ENCODE peak calls at places on chromosomes 13 and 19, in eight cellular contexts. One of them, this sample, is unnamed.

GRCh38 chr13:111337206-111337605 is 16.8 kb downstream of the TEX29 start:
- DNase-seq in H1: no peak
- DNase-seq in heart left ventricle: no peak
- DNase-seq in MM.1S: no peak
- DNase-seq in HS-27A: peak
- DNase-seq in C1 segment of cervical spinal cord: no peak
- DNase-seq in GM04504: peak
- DNase-seq in GM23248: peak
- DNase-seq in this sample: no peak

GRCh38 chr13:41099986-41100385 is 32.6 kb downstream of the KBTBD6 start:
- DNase-seq in C1 segment of cervical spinal cord: no peak
- DNase-seq in heart left ventricle: no peak
- DNase-seq in H1: no peak
- DNase-seq in GM23248: no peak
- DNase-seq in MM.1S: no peak
- DNase-seq in HS-27A: no peak
- DNase-seq in GM04504: no peak
- DNase-seq in this sample: no peak

GRCh38 chr19:51166846-51167490 is 24.9 kb downstream of the SIGLEC7 start:
- DNase-seq in heart left ventricle: peak
- DNase-seq in MM.1S: no peak
- DNase-seq in GM04504: no peak
- DNase-seq in H1: no peak
- DNase-seq in GM23248: no peak
- DNase-seq in HS-27A: no peak
- DNase-seq in C1 segment of cervical spinal cord: no peak
- DNase-seq in this sample: no peak

GRCh38 chr19:3507371-3508120 is 1.4 kb downstream of the FZR1 start:
- DNase-seq in GM23248: peak
- DNase-seq in C1 segment of cervical spinal cord: no peak
- DNase-seq in GM04504: no peak
- DNase-seq in H1: peak
- DNase-seq in HS-27A: no peak
- DNase-seq in MM.1S: no peak
- DNase-seq in heart left ventricle: no peak
- DNase-seq in this sample: peak

GRCh38 chr13:41017744-41018582 is 1.2 kb downstream of the ELF1 start:
- DNase-seq in heart left ventricle: no peak
- DNase-seq in GM23248: no peak
- DNase-seq in MM.1S: no peak
- DNase-seq in GM04504: no peak
- DNase-seq in HS-27A: no peak
- DNase-seq in C1 segment of cervical spinal cord: no peak
- DNase-seq in H1: no peak
- DNase-seq in this sample: no peak

GRCh38 chr19:49997709-49998108 is 27.5 kb downstream of the VRK3 start:
- DNase-seq in GM23248: peak
- DNase-seq in GM04504: no peak
- DNase-seq in HS-27A: no peak
- DNase-seq in H1: peak
- DNase-seq in heart left ventricle: no peak
- DNase-seq in C1 segment of cervical spinal cord: no peak
- DNase-seq in MM.1S: peak
- DNase-seq in this sample: peak

GRCh38 chr13:98476106-98476505 is 100.8 kb downstream of the STK24 start:
- DNase-seq in GM04504: no peak
- DNase-seq in GM23248: no peak
- DNase-seq in C1 segment of cervical spinal cord: no peak
- DNase-seq in MM.1S: no peak
- DNase-seq in HS-27A: no peak
- DNase-seq in heart left ventricle: no peak
- DNase-seq in H1: no peak
- DNase-seq in this sample: no peak

GRCh38 chr13:59970847-59971246 is 192.9 kb downstream of the DIAPH3 start:
- DNase-seq in MM.1S: no peak
- DNase-seq in C1 segment of cervical spinal cord: no peak
- DNase-seq in GM23248: no peak
- DNase-seq in HS-27A: no peak
- DNase-seq in GM04504: no peak
- DNase-seq in H1: no peak
- DNase-seq in heart left ventricle: no peak
- DNase-seq in this sample: no peak

GRCh38 chr13:91302070-91302469 is 45.4 kb upstream of the MIR17HG start:
- DNase-seq in HS-27A: no peak
- DNase-seq in H1: no peak
- DNase-seq in MM.1S: no peak
- DNase-seq in C1 segment of cervical spinal cord: no peak
- DNase-seq in heart left ventricle: no peak
- DNase-seq in GM04504: no peak
- DNase-seq in GM23248: no peak
- DNase-seq in this sample: no peak

GRCh38 chr13:111610879-111611278 is 290.4 kb downstream of the TEX29 start:
- DNase-seq in GM04504: no peak
- DNase-seq in MM.1S: no peak
- DNase-seq in C1 segment of cervical spinal cord: no peak
- DNase-seq in HS-27A: no peak
- DNase-seq in H1: no peak
- DNase-seq in GM23248: no peak
- DNase-seq in heart left ventricle: no peak
- DNase-seq in this sample: no peak

GRCh38 chr13:46992383-46992952 is 95.6 kb upstream of the HTR2A start:
- DNase-seq in C1 segment of cervical spinal cord: no peak
- DNase-seq in GM23248: peak
- DNase-seq in MM.1S: no peak
- DNase-seq in GM04504: no peak
- DNase-seq in HS-27A: no peak
- DNase-seq in H1: no peak
- DNase-seq in heart left ventricle: no peak
- DNase-seq in this sample: no peak

GRCh38 chr19:50417138-50417849 is 1.4 kb upstream of the SPIB start:
- DNase-seq in heart left ventricle: no peak
- DNase-seq in H1: no peak
- DNase-seq in GM04504: no peak
- DNase-seq in GM23248: no peak
- DNase-seq in HS-27A: no peak
- DNase-seq in C1 segment of cervical spinal cord: no peak
- DNase-seq in MM.1S: no peak
- DNase-seq in this sample: no peak

GRCh38 chr19:20247016-20247683 is 80.1 kb downstream of the ZNF486 start:
- DNase-seq in heart left ventricle: no peak
- DNase-seq in GM23248: peak
- DNase-seq in H1: peak
- DNase-seq in HS-27A: no peak
- DNase-seq in GM04504: peak
- DNase-seq in C1 segment of cervical spinal cord: no peak
- DNase-seq in MM.1S: no peak
- DNase-seq in this sample: no peak

GRCh38 chr19:15866646-15867045 is 31.2 kb downstream of the CYP4F2 start:
- DNase-seq in MM.1S: no peak
- DNase-seq in H1: no peak
- DNase-seq in HS-27A: no peak
- DNase-seq in GM23248: no peak
- DNase-seq in GM04504: no peak
- DNase-seq in heart left ventricle: no peak
- DNase-seq in C1 segment of cervical spinal cord: no peak
- DNase-seq in this sample: no peak

GRCh38 chr19:54851353-54851752 is 1.1 kb downstream of the KIR3DL2 start:
- DNase-seq in HS-27A: no peak
- DNase-seq in MM.1S: no peak
- DNase-seq in C1 segment of cervical spinal cord: no peak
- DNase-seq in heart left ventricle: no peak
- DNase-seq in GM23248: no peak
- DNase-seq in H1: no peak
- DNase-seq in GM04504: no peak
- DNase-seq in this sample: no peak

GRCh38 chr19:18173054-18173571 is 500 bp upstream of the IFI30 start:
- DNase-seq in MM.1S: no peak
- DNase-seq in heart left ventricle: peak
- DNase-seq in H1: no peak
- DNase-seq in HS-27A: no peak
- DNase-seq in GM04504: no peak
- DNase-seq in C1 segment of cervical spinal cord: no peak
- DNase-seq in GM23248: peak
- DNase-seq in this sample: no peak

GRCh38 chr13:40672310-40673060 is 6.0 kb upstream of the FOXO1 start:
- DNase-seq in MM.1S: no peak
- DNase-seq in H1: no peak
- DNase-seq in C1 segment of cervical spinal cord: no peak
- DNase-seq in GM23248: peak
- DNase-seq in HS-27A: peak
- DNase-seq in heart left ventricle: no peak
- DNase-seq in GM04504: peak
- DNase-seq in this sample: no peak

GRCh38 chr19:57056972-57057371 is 62.8 kb upstream of the USP29 start:
- DNase-seq in heart left ventricle: peak
- DNase-seq in HS-27A: peak
- DNase-seq in H1: no peak
- DNase-seq in C1 segment of cervical spinal cord: no peak
- DNase-seq in GM04504: no peak
- DNase-seq in MM.1S: no peak
- DNase-seq in GM23248: peak
- DNase-seq in this sample: no peak

GRCh38 chr19:42081584-42082258 is 5.8 kb downstream of the ZNF574 start:
- DNase-seq in heart left ventricle: no peak
- DNase-seq in HS-27A: no peak
- DNase-seq in H1: no peak
- DNase-seq in C1 segment of cervical spinal cord: no peak
- DNase-seq in GM23248: peak
- DNase-seq in MM.1S: peak
- DNase-seq in GM04504: peak
- DNase-seq in this sample: no peak

GRCh38 chr19:46371371-46371901 is 24.5 kb downstream of the PPP5C start:
- DNase-seq in MM.1S: no peak
- DNase-seq in C1 segment of cervical spinal cord: no peak
- DNase-seq in GM04504: no peak
- DNase-seq in heart left ventricle: no peak
- DNase-seq in H1: no peak
- DNase-seq in GM23248: no peak
- DNase-seq in HS-27A: no peak
- DNase-seq in this sample: no peak

GRCh38 chr19:50718255-50719118 is 1.1 kb downstream of the SHANK1 start:
- DNase-seq in heart left ventricle: no peak
- DNase-seq in C1 segment of cervical spinal cord: no peak
- DNase-seq in H1: peak
- DNase-seq in GM23248: peak
- DNase-seq in HS-27A: no peak
- DNase-seq in MM.1S: no peak
- DNase-seq in GM04504: no peak
- DNase-seq in this sample: no peak

GRCh38 chr13:58992478-58993042 is 1171.2 kb downstream of the DIAPH3 start:
- DNase-seq in C1 segment of cervical spinal cord: no peak
- DNase-seq in H1: no peak
- DNase-seq in HS-27A: no peak
- DNase-seq in MM.1S: peak
- DNase-seq in GM23248: no peak
- DNase-seq in GM04504: no peak
- DNase-seq in heart left ventricle: no peak
- DNase-seq in this sample: no peak

GRCh38 chr19:30249911-30250310 is 122.3 kb upstream of the ZNF536 start:
- DNase-seq in C1 segment of cervical spinal cord: no peak
- DNase-seq in MM.1S: no peak
- DNase-seq in GM23248: peak
- DNase-seq in heart left ventricle: no peak
- DNase-seq in HS-27A: no peak
- DNase-seq in GM04504: no peak
- DNase-seq in H1: no peak
- DNase-seq in this sample: no peak

GRCh38 chr13:43339843-43340550 is 316.6 kb downstream of the DNAJC15 start:
- DNase-seq in GM04504: no peak
- DNase-seq in HS-27A: no peak
- DNase-seq in GM23248: peak
- DNase-seq in H1: no peak
- DNase-seq in MM.1S: no peak
- DNase-seq in C1 segment of cervical spinal cord: no peak
- DNase-seq in heart left ventricle: no peak
- DNase-seq in this sample: no peak

GRCh38 chr19:3392480-3392879 is 26.1 kb downstream of the NFIC start:
- DNase-seq in H1: no peak
- DNase-seq in HS-27A: no peak
- DNase-seq in GM04504: no peak
- DNase-seq in GM23248: no peak
- DNase-seq in C1 segment of cervical spinal cord: no peak
- DNase-seq in MM.1S: no peak
- DNase-seq in heart left ventricle: no peak
- DNase-seq in this sample: no peak

GRCh38 chr19:39671739-39672363 is 16.1 kb downstream of the LGALS16 start:
- DNase-seq in GM04504: peak
- DNase-seq in C1 segment of cervical spinal cord: no peak
- DNase-seq in heart left ventricle: no peak
- DNase-seq in GM23248: peak
- DNase-seq in MM.1S: peak
- DNase-seq in H1: peak
- DNase-seq in HS-27A: peak
- DNase-seq in this sample: no peak

GRCh38 chr19:55166530-55167268 is at the start of gene DNAAF3:
- DNase-seq in heart left ventricle: peak
- DNase-seq in H1: peak
- DNase-seq in GM04504: peak
- DNase-seq in GM23248: peak
- DNase-seq in C1 segment of cervical spinal cord: peak
- DNase-seq in HS-27A: peak
- DNase-seq in MM.1S: peak
- DNase-seq in this sample: peak

GRCh38 chr19:47509973-47510372 is 4.9 kb downstream of the NAPA start:
- DNase-seq in GM23248: peak
- DNase-seq in heart left ventricle: no peak
- DNase-seq in GM04504: no peak
- DNase-seq in H1: no peak
- DNase-seq in MM.1S: no peak
- DNase-seq in C1 segment of cervical spinal cord: no peak
- DNase-seq in HS-27A: no peak
- DNase-seq in this sample: no peak

GRCh38 chr13:36848228-36848982 is 29.4 kb downstream of the RFXAP start:
- DNase-seq in MM.1S: no peak
- DNase-seq in C1 segment of cervical spinal cord: no peak
- DNase-seq in heart left ventricle: no peak
- DNase-seq in GM04504: no peak
- DNase-seq in HS-27A: no peak
- DNase-seq in GM23248: peak
- DNase-seq in H1: peak
- DNase-seq in this sample: no peak

GRCh38 chr19:17680235-17680722 is 7.9 kb downstream of the UNC13A start:
- DNase-seq in GM23248: peak
- DNase-seq in C1 segment of cervical spinal cord: no peak
- DNase-seq in GM04504: peak
- DNase-seq in H1: no peak
- DNase-seq in heart left ventricle: peak
- DNase-seq in MM.1S: no peak
- DNase-seq in HS-27A: peak
- DNase-seq in this sample: no peak

GRCh38 chr13:113329656-113330312 is 32.7 kb downstream of the LAMP1 start:
- DNase-seq in heart left ventricle: no peak
- DNase-seq in HS-27A: no peak
- DNase-seq in GM04504: no peak
- DNase-seq in GM23248: no peak
- DNase-seq in H1: no peak
- DNase-seq in MM.1S: no peak
- DNase-seq in C1 segment of cervical spinal cord: no peak
- DNase-seq in this sample: no peak

GRCh38 chr19:3099347-3100145 is 5.4 kb downstream of the GNA11 start:
- DNase-seq in MM.1S: no peak
- DNase-seq in GM04504: no peak
- DNase-seq in heart left ventricle: no peak
- DNase-seq in HS-27A: no peak
- DNase-seq in GM23248: no peak
- DNase-seq in C1 segment of cervical spinal cord: no peak
- DNase-seq in H1: peak
- DNase-seq in this sample: no peak

GRCh38 chr13:49421391-49421790 is 22.5 kb downstream of the CAB39L start:
- DNase-seq in H1: peak
- DNase-seq in GM04504: no peak
- DNase-seq in GM23248: no peak
- DNase-seq in heart left ventricle: no peak
- DNase-seq in HS-27A: no peak
- DNase-seq in C1 segment of cervical spinal cord: no peak
- DNase-seq in MM.1S: no peak
- DNase-seq in this sample: peak

GRCh38 chr19:52898101-52898500 is 666 bp upstream of the ZNF320 start:
- DNase-seq in GM23248: peak
- DNase-seq in GM04504: no peak
- DNase-seq in heart left ventricle: peak
- DNase-seq in C1 segment of cervical spinal cord: no peak
- DNase-seq in H1: peak
- DNase-seq in HS-27A: no peak
- DNase-seq in MM.1S: no peak
- DNase-seq in this sample: no peak